ENCODE peak calls at places on chromosomes 12 and 14, in eight cellular contexts. X, R, B, Q, T, V, F and C are unnamed samples.

GRCh38 chr12:132185698-132186097 is 41.4 kb downstream of the NOC4L start:
- DNase-seq in Q (no peak), T (no peak), X (no peak), V (no peak), B (no peak), R (no peak), F (no peak), C (no peak)

GRCh38 chr12:25135531-25136154 is 59.3 kb downstream of the DNAI7 start:
- DNase-seq in B (no peak), X (no peak), T (no peak), F (no peak), Q (no peak), V (peak), R (no peak), C (no peak)

GRCh38 chr12:71958993-71959588 is 20.4 kb downstream of the TPH2 start:
- DNase-seq in Q (peak), R (no peak), T (peak), X (peak), B (no peak), F (no peak), V (no peak), C (no peak)

GRCh38 chr12:116539905-116540482 is 19.2 kb upstream of the MAP1LC3B2 start:
- DNase-seq in T (peak), X (peak), F (no peak), Q (peak), V (peak), B (no peak), R (no peak), C (no peak)

GRCh38 chr12:77995436-77996167 is 164.9 kb downstream of the NAV3 start:
- DNase-seq in Q (peak), X (no peak), F (no peak), B (peak), R (no peak), V (no peak), T (peak), C (no peak)

GRCh38 chr14:103910262-103910935 is 17.9 kb upstream of the TDRD9 start:
- DNase-seq in V (peak), B (peak), T (peak), Q (peak), R (peak), X (peak), F (peak), C (peak)

GRCh38 chr14:103128631-103129300 is 5.5 kb downstream of the TNFAIP2 start:
- DNase-seq in V (no peak), B (no peak), F (no peak), X (no peak), T (no peak), R (peak), Q (no peak), C (no peak)

GRCh38 chr12:52079576-52080402 is at the start of gene SMIM41:
- DNase-seq in V (no peak), T (peak), B (no peak), Q (no peak), R (no peak), F (no peak), X (no peak), C (no peak)

GRCh38 chr14:35851823-35852222 is 25.7 kb downstream of the BRMS1L start:
- DNase-seq in X (no peak), Q (no peak), V (no peak), B (no peak), T (no peak), F (no peak), R (no peak), C (no peak)

GRCh38 chr12:100926669-100927248 is 132.2 kb downstream of the ANO4 start:
- DNase-seq in T (peak), Q (peak), F (no peak), X (peak), R (no peak), V (peak), B (no peak), C (no peak)

GRCh38 chr14:68593806-68594536 is 198.9 kb downstream of the ZFP36L1 start:
- DNase-seq in T (peak), B (no peak), V (peak), R (peak), F (no peak), Q (peak), X (peak), C (no peak)

GRCh38 chr12:11623382-11623781 is 26.1 kb upstream of the ETV6 start:
- DNase-seq in T (no peak), B (no peak), Q (peak), R (no peak), V (no peak), X (no peak), F (no peak), C (no peak)

GRCh38 chr12:11628353-11628752 is 21.1 kb upstream of the ETV6 start:
- DNase-seq in F (no peak), X (no peak), R (no peak), B (no peak), T (no peak), V (no peak), Q (no peak), C (no peak)

GRCh38 chr12:11621797-11622423 is 27.6 kb upstream of the ETV6 start:
- DNase-seq in B (no peak), V (no peak), Q (no peak), R (peak), T (no peak), F (no peak), X (peak), C (no peak)

GRCh38 chr12:11624126-11624525 is 25.3 kb upstream of the ETV6 start:
- DNase-seq in V (no peak), T (no peak), F (no peak), R (no peak), B (no peak), X (no peak), Q (no peak), C (no peak)

GRCh38 chr12:11622774-11623375 is 26.6 kb upstream of the ETV6 start:
- DNase-seq in Q (peak), B (no peak), V (no peak), R (no peak), X (no peak), F (no peak), T (no peak), C (no peak)
- TF ChIP-seq CTCF in Q (peak), B (no peak), V (peak), R (no peak), X (peak), F (peak), T (peak), C (peak)

GRCh38 chr12:65121049-65121955 is at the start of gene WIF1:
- DNase-seq in R (no peak), F (no peak), V (peak), X (peak), Q (no peak), B (no peak), T (peak), C (no peak)
- H3K4me3 ChIP-seq in R (peak), F (no peak), V (peak), X (peak), Q (peak), B (peak), T (peak), C (no peak)

GRCh38 chr12:85310456-85311076 is 30.5 kb downstream of the ALX1 start:
- DNase-seq in X (peak), T (peak), Q (peak), B (no peak), F (no peak), V (no peak), R (no peak), C (no peak)
- TF ChIP-seq CTCF in X (peak), T (peak), Q (peak), B (peak), F (no peak), V (peak), R (peak), C (peak)

GRCh38 chr12:102962986-102963385 is 5.5 kb downstream of the ASCL1 start:
- DNase-seq in R (no peak), V (no peak), Q (no peak), F (no peak), T (no peak), X (no peak), B (no peak), C (no peak)

GRCh38 chr12:102961488-102961801 is 4.0 kb downstream of the ASCL1 start:
- DNase-seq in F (no peak), B (no peak), V (no peak), X (no peak), Q (no peak), T (no peak), R (no peak), C (no peak)

GRCh38 chr12:102962532-102962931 is 5.1 kb downstream of the ASCL1 start:
- DNase-seq in T (no peak), V (peak), F (no peak), X (no peak), R (no peak), Q (no peak), B (no peak), C (no peak)

GRCh38 chr12:102959391-102959790 is 1.9 kb downstream of the ASCL1 start:
- DNase-seq in V (peak), B (no peak), F (no peak), R (no peak), T (no peak), Q (no peak), X (no peak), C (no peak)

GRCh38 chr12:102960766-102961487 is 3.5 kb downstream of the ASCL1 start:
- DNase-seq in R (no peak), X (no peak), V (peak), B (no peak), F (no peak), Q (no peak), T (no peak), C (no peak)
- H3K4me3 ChIP-seq in R (no peak), X (no peak), V (peak), B (no peak), F (no peak), Q (no peak), T (no peak), C (no peak)

GRCh38 chr12:4579305-4580097 is 17.5 kb downstream of the DYRK4 start:
- DNase-seq in F (no peak), B (peak), Q (peak), R (no peak), X (peak), V (peak), T (peak), C (no peak)
- TF ChIP-seq CTCF in F (peak), B (peak), Q (peak), R (no peak), X (peak), V (peak), T (peak), C (no peak)

GRCh38 chr12:12903642-12904609 is 12.6 kb downstream of the GPRC5A start:
- DNase-seq in R (no peak), T (no peak), V (no peak), F (no peak), Q (no peak), B (no peak), X (no peak), C (no peak)
- H3K4me3 ChIP-seq in R (no peak), T (no peak), V (no peak), F (no peak), Q (no peak), B (no peak), X (no peak), C (no peak)

GRCh38 chr12:19681007-19681406 is 241.7 kb downstream of the AEBP2 start:
- DNase-seq in T (no peak), R (no peak), F (no peak), V (no peak), B (no peak), X (no peak), Q (no peak), C (no peak)
- TF ChIP-seq CTCF in T (no peak), R (no peak), F (no peak), V (no peak), B (no peak), X (no peak), Q (no peak), C (no peak)

GRCh38 chr12:6853626-6854025 is 1.7 kb downstream of the USP5 start:
- DNase-seq in B (no peak), Q (no peak), V (no peak), F (no peak), T (no peak), X (no peak), R (no peak), C (no peak)
- H3K4me3 ChIP-seq in B (peak), Q (peak), V (peak), F (no peak), T (peak), X (peak), R (no peak), C (no peak)

GRCh38 chr14:89418976-89419375 is 1.9 kb upstream of the FOXN3 start:
- DNase-seq in B (no peak), R (no peak), Q (no peak), T (no peak), X (no peak), V (no peak), F (no peak), C (no peak)

GRCh38 chr14:89416002-89416995 is 734 bp downstream of the FOXN3 start:
- DNase-seq in R (peak), V (peak), T (peak), X (peak), B (peak), F (peak), Q (peak), C (peak)

GRCh38 chr14:89418452-89418851 is 1.4 kb upstream of the FOXN3 start:
- DNase-seq in F (no peak), B (no peak), R (peak), V (no peak), T (no peak), Q (no peak), X (no peak), C (no peak)

GRCh38 chr14:89417111-89417468 is at the start of gene FOXN3:
- DNase-seq in V (peak), F (peak), X (peak), B (peak), R (peak), T (peak), Q (peak), C (peak)

GRCh38 chr14:89417469-89418225 is 614 bp upstream of the FOXN3 start:
- DNase-seq in V (peak), B (peak), T (peak), F (no peak), R (peak), X (peak), Q (peak), C (no peak)
- TF ChIP-seq CTCF in V (peak), B (peak), T (peak), F (peak), R (peak), X (peak), Q (peak), C (peak)

DNA sequence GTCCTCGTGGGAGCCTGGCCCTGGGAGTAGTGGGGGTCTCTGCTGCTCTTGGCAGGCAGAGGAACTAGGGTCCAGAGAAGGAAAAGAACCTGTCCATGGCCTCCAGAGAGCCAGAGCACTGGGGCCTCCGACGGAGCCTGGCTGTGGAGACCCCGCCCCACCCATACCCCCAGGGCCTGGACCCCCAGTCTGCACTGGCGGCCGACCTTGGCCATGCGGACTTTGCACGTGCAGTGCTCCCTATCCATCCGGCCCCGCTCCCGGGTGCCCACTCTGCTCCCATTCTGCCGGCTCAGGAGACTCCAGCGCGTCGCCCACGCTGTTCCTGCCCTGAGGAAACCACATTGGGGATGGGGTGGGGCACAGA is 1.1 kb downstream of the BEGAIN start:
- DNase-seq in Q (no peak), B (no peak), T (no peak), F (peak), X (no peak), R (no peak), V (no peak), C (no peak)
- H3K4me3 ChIP-seq in Q (no peak), B (peak), T (peak), F (no peak), X (peak), R (peak), V (peak), C (peak)